ENCODE peak calls at places on chromosomes 12 and 14, in ten cellular contexts. One of them, this sample, is unnamed.

GRCh38 chr14:32203928-32204357 is 874 bp upstream of the RNU6-8 start:
- DNase-seq in suprapubic skin: no peak
- DNase-seq in uterus: no peak
- DNase-seq in lower leg skin: no peak
- DNase-seq in ovary: peak
- DNase-seq in Peyer's patch: peak
- DNase-seq in thyroid gland: peak
- DNase-seq in tibial nerve: no peak
- DNase-seq in heart left ventricle: peak
- DNase-seq in testis: peak
- DNase-seq in this sample: peak

GRCh38 chr12:60231301-60231700 is 635.5 kb downstream of the SLC16A7 start:
- DNase-seq in heart left ventricle: no peak
- DNase-seq in suprapubic skin: no peak
- DNase-seq in lower leg skin: no peak
- DNase-seq in thyroid gland: no peak
- DNase-seq in ovary: no peak
- DNase-seq in testis: no peak
- DNase-seq in uterus: no peak
- DNase-seq in tibial nerve: no peak
- DNase-seq in Peyer's patch: no peak
- DNase-seq in this sample: no peak

GRCh38 chr12:14693116-14693515 is 3.3 kb downstream of the GUCY2C start:
- DNase-seq in tibial nerve: no peak
- DNase-seq in lower leg skin: no peak
- DNase-seq in ovary: no peak
- DNase-seq in uterus: no peak
- DNase-seq in Peyer's patch: no peak
- DNase-seq in testis: no peak
- DNase-seq in suprapubic skin: no peak
- DNase-seq in heart left ventricle: no peak
- DNase-seq in thyroid gland: no peak
- DNase-seq in this sample: no peak

GRCh38 chr12:56990648-56991318 is 15.6 kb downstream of the ZBTB39 start:
- DNase-seq in testis: no peak
- DNase-seq in suprapubic skin: no peak
- DNase-seq in thyroid gland: no peak
- DNase-seq in uterus: no peak
- DNase-seq in ovary: no peak
- DNase-seq in lower leg skin: no peak
- DNase-seq in Peyer's patch: no peak
- DNase-seq in heart left ventricle: no peak
- DNase-seq in tibial nerve: no peak
- DNase-seq in this sample: no peak

GRCh38 chr12:66647034-66647691 is 31.7 kb downstream of the GRIP1 start:
- DNase-seq in uterus: no peak
- DNase-seq in thyroid gland: no peak
- DNase-seq in suprapubic skin: no peak
- DNase-seq in testis: no peak
- DNase-seq in Peyer's patch: no peak
- DNase-seq in tibial nerve: no peak
- DNase-seq in heart left ventricle: no peak
- DNase-seq in ovary: no peak
- DNase-seq in lower leg skin: no peak
- DNase-seq in this sample: no peak

GRCh38 chr12:51620448-51620847 is 29.4 kb downstream of the SCN8A start:
- DNase-seq in lower leg skin: no peak
- DNase-seq in thyroid gland: no peak
- DNase-seq in uterus: no peak
- DNase-seq in testis: no peak
- DNase-seq in suprapubic skin: no peak
- DNase-seq in ovary: no peak
- DNase-seq in tibial nerve: no peak
- DNase-seq in Peyer's patch: no peak
- DNase-seq in heart left ventricle: no peak
- DNase-seq in this sample: no peak

GRCh38 chr14:102206901-102207300 is 67.2 kb downstream of the WDR20 start:
- DNase-seq in uterus: no peak
- DNase-seq in heart left ventricle: no peak
- DNase-seq in suprapubic skin: no peak
- DNase-seq in Peyer's patch: no peak
- DNase-seq in lower leg skin: no peak
- DNase-seq in testis: no peak
- DNase-seq in thyroid gland: no peak
- DNase-seq in tibial nerve: no peak
- DNase-seq in ovary: no peak
- DNase-seq in this sample: no peak

GRCh38 chr12:48838048-48838447 is 13.9 kb downstream of the DDX23 start:
- DNase-seq in tibial nerve: no peak
- DNase-seq in suprapubic skin: no peak
- DNase-seq in lower leg skin: no peak
- DNase-seq in heart left ventricle: no peak
- DNase-seq in thyroid gland: no peak
- DNase-seq in Peyer's patch: no peak
- DNase-seq in uterus: no peak
- DNase-seq in testis: no peak
- DNase-seq in ovary: no peak
- DNase-seq in this sample: no peak

GRCh38 chr12:130031571-130032189 is 127.9 kb upstream of the TMEM132D start:
- DNase-seq in ovary: no peak
- DNase-seq in uterus: peak
- DNase-seq in thyroid gland: peak
- DNase-seq in Peyer's patch: no peak
- DNase-seq in suprapubic skin: no peak
- DNase-seq in testis: peak
- DNase-seq in tibial nerve: no peak
- DNase-seq in lower leg skin: no peak
- DNase-seq in heart left ventricle: peak
- DNase-seq in this sample: peak

DNA sequence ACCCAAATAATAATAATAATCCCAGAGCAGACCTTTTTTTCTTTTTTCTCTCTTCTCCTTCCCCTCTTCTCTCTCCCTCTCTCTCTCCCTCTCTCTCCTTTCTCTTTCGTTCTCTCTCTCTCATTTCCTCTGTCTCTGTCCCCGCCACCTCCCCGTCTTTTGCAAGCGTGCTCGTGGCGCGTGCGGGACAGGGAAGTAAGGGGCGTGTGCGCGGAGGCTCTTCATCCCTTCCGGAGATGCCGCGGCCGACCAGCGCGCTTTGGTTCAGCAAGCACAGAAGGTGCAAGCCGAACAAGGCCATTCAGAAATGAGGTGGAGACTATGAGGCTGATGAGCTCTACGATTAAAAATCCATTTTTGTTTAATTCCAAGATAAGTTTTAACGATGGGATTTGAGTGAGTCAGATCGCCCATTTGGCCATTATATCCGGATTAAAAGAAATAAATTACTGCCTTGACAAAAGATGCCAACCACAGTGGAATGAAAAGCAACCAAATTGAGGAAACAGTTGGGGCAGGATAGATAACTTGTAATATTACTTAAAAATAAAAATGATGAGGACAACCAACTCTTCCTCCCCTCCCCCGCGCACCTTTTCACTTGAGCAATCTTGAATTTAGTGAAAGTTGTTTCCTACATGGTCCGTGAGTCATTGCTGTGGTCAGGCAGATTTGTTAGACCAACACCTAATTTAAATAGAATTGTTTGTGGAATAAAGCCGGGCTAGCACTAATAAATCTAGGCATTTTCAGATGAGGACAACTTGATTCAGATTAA is 1.2 kb upstream of the AMIGO2 start:
- DNase-seq in uterus: peak
- DNase-seq in suprapubic skin: peak
- DNase-seq in ovary: peak
- DNase-seq in heart left ventricle: peak
- DNase-seq in tibial nerve: peak
- DNase-seq in Peyer's patch: peak
- DNase-seq in testis: peak
- DNase-seq in thyroid gland: peak
- DNase-seq in lower leg skin: peak
- DNase-seq in this sample: peak
- TF ChIP-seq POLR2A in uterus: no peak
- TF ChIP-seq POLR2A in suprapubic skin: no peak
- TF ChIP-seq POLR2A in ovary: no peak
- TF ChIP-seq POLR2A in heart left ventricle: no peak
- TF ChIP-seq POLR2A in tibial nerve: no peak
- TF ChIP-seq POLR2A in Peyer's patch: no peak
- TF ChIP-seq POLR2A in testis: no peak
- TF ChIP-seq POLR2A in thyroid gland: no peak
- TF ChIP-seq POLR2A in lower leg skin: no peak
- TF ChIP-seq POLR2A in this sample: no peak

GRCh38 chr14:21055473-21056117 is 2.0 kb upstream of the RNASE8 start:
- DNase-seq in heart left ventricle: no peak
- DNase-seq in Peyer's patch: no peak
- DNase-seq in tibial nerve: no peak
- DNase-seq in ovary: no peak
- DNase-seq in suprapubic skin: no peak
- DNase-seq in thyroid gland: no peak
- DNase-seq in testis: no peak
- DNase-seq in lower leg skin: no peak
- DNase-seq in uterus: no peak
- DNase-seq in this sample: no peak

GRCh38 chr14:21059842-21060589 is 2.4 kb downstream of the RNASE8 start:
- DNase-seq in lower leg skin: no peak
- DNase-seq in uterus: no peak
- DNase-seq in tibial nerve: no peak
- DNase-seq in heart left ventricle: no peak
- DNase-seq in testis: no peak
- DNase-seq in thyroid gland: no peak
- DNase-seq in suprapubic skin: no peak
- DNase-seq in ovary: no peak
- DNase-seq in Peyer's patch: no peak
- DNase-seq in this sample: no peak

GRCh38 chr14:21056520-21057163 is 980 bp upstream of the RNASE8 start:
- DNase-seq in uterus: no peak
- DNase-seq in heart left ventricle: no peak
- DNase-seq in ovary: no peak
- DNase-seq in testis: no peak
- DNase-seq in tibial nerve: peak
- DNase-seq in thyroid gland: no peak
- DNase-seq in lower leg skin: no peak
- DNase-seq in Peyer's patch: no peak
- DNase-seq in suprapubic skin: no peak
- DNase-seq in this sample: no peak

GRCh38 chr14:21058903-21059302 is 1.3 kb downstream of the RNASE8 start:
- DNase-seq in tibial nerve: no peak
- DNase-seq in heart left ventricle: no peak
- DNase-seq in thyroid gland: no peak
- DNase-seq in Peyer's patch: no peak
- DNase-seq in suprapubic skin: no peak
- DNase-seq in testis: no peak
- DNase-seq in uterus: no peak
- DNase-seq in ovary: no peak
- DNase-seq in lower leg skin: no peak
- DNase-seq in this sample: no peak

GRCh38 chr14:21057803-21058675 is at the start of gene RNASE8:
- DNase-seq in heart left ventricle: no peak
- DNase-seq in Peyer's patch: no peak
- DNase-seq in lower leg skin: no peak
- DNase-seq in tibial nerve: no peak
- DNase-seq in ovary: no peak
- DNase-seq in suprapubic skin: no peak
- DNase-seq in thyroid gland: no peak
- DNase-seq in uterus: no peak
- DNase-seq in testis: no peak
- DNase-seq in this sample: peak
- TF ChIP-seq CTCF in heart left ventricle: peak
- TF ChIP-seq CTCF in Peyer's patch: no peak
- TF ChIP-seq CTCF in lower leg skin: no peak
- TF ChIP-seq CTCF in tibial nerve: no peak
- TF ChIP-seq CTCF in ovary: no peak
- TF ChIP-seq CTCF in suprapubic skin: no peak
- TF ChIP-seq CTCF in thyroid gland: no peak
- TF ChIP-seq CTCF in uterus: no peak
- TF ChIP-seq CTCF in testis: no peak
- TF ChIP-seq CTCF in this sample: no peak

DNA sequence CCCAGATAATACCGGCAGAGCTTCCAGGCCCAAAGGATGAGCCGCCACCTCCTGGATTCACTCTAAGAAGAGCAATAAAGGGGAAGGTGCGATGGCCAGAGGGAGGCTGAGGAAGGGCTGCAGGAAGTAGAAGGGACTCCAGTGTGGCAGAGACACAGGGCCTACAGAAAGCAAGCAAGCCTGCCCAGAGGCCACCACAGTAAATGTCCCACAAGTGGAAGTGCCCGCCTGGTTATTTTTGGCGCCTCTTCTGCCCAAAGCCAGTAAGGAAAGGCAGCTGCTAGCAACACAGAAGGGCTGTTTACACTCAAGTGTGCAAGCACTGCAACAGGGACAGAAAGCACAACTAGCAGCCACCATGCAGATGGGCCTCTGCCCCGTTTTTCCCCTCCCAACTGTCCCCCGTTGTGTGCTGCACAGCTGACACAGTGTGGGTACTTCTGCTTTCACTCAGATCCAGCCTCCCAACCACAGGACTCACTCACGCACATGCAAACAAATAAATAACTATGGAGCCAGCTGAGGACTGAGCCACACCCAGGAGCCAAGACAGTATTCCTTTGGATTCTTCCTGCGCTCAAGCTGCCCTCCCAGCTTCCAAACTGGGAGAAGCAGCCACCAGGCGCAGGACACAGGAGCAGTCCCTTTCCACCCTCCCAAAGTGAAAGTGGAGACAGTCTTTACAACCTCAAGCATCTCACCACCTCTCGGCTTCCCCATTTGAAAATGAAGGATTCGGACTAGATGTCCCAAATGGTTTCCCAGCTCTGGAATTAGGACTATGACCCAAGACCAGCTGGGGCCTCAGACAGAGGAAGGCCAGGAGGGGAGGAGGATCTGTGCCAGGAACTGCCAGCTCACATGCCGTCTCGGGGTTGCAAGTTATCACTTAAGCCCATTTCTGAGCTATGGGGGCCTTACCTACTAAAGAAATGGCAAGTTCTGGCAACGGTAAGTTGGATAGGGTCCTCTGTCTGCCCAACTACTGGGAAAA is 40.0 kb upstream of the PNMA1 start:
- DNase-seq in uterus: no peak
- DNase-seq in thyroid gland: peak
- DNase-seq in testis: no peak
- DNase-seq in suprapubic skin: no peak
- DNase-seq in heart left ventricle: no peak
- DNase-seq in ovary: no peak
- DNase-seq in tibial nerve: no peak
- DNase-seq in lower leg skin: peak
- DNase-seq in Peyer's patch: peak
- DNase-seq in this sample: peak
- TF ChIP-seq POLR2A in uterus: no peak
- TF ChIP-seq POLR2A in thyroid gland: peak
- TF ChIP-seq POLR2A in testis: no peak
- TF ChIP-seq POLR2A in suprapubic skin: no peak
- TF ChIP-seq POLR2A in heart left ventricle: no peak
- TF ChIP-seq POLR2A in ovary: no peak
- TF ChIP-seq POLR2A in tibial nerve: no peak
- TF ChIP-seq POLR2A in lower leg skin: no peak
- TF ChIP-seq POLR2A in Peyer's patch: no peak
- TF ChIP-seq POLR2A in this sample: no peak

DNA sequence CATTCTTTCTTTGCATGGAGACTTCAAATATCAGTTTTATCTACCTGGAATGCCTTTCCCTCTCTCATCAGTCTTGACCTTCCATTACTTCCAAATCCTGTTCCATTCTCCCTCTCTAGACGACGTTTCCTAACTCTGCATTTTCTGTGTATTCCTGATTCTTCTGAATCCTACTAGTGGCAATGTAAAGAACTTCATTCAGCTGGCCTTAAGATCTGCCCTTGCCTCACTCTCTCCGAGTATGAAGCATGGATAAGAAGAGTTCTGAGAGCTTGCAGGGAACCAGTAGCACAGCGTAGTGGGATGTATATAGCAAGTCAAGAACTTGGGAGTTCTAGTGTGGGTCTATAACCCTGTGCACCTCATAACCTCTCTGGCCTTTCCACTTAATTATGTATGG is 68.5 kb upstream of the HOXC13 start:
- DNase-seq in Peyer's patch: no peak
- DNase-seq in uterus: no peak
- DNase-seq in thyroid gland: no peak
- DNase-seq in suprapubic skin: no peak
- DNase-seq in lower leg skin: no peak
- DNase-seq in heart left ventricle: no peak
- DNase-seq in tibial nerve: no peak
- DNase-seq in ovary: no peak
- DNase-seq in testis: no peak
- DNase-seq in this sample: no peak
- TF ChIP-seq CTCF in Peyer's patch: no peak
- TF ChIP-seq CTCF in uterus: no peak
- TF ChIP-seq CTCF in thyroid gland: no peak
- TF ChIP-seq CTCF in suprapubic skin: no peak
- TF ChIP-seq CTCF in lower leg skin: no peak
- TF ChIP-seq CTCF in heart left ventricle: no peak
- TF ChIP-seq CTCF in tibial nerve: no peak
- TF ChIP-seq CTCF in ovary: no peak
- TF ChIP-seq CTCF in testis: no peak
- TF ChIP-seq CTCF in this sample: no peak

This sample was measured in NB4.